ENCODE peak calls at places on chromosomes 1 and 21, in seven cellular contexts. K is M059J; L is NCI-H1092; C is activated CD8-positive, alpha-beta memory T cell treated with anti-CD3 and anti-CD28 coated beads for 1 hour; V is naive thymus-derived CD8-positive, alpha-beta T cell; X is posterior vena cava; U is posterior cingulate gyrus. I is an unnamed sample.

GRCh38 chr1:33866286-33866685 is 2.4 kb downstream of the HMGB4 start:
- DNase-seq in K (peak), L (no peak), C (no peak), V (no peak), X (no peak), U (no peak), I (no peak)

GRCh38 chr1:75724472-75725022 is at the start of gene ACADM:
- DNase-seq in K (peak), L (peak), C (peak), V (peak), X (peak), U (peak), I (peak)

GRCh38 chr21:19256934-19257660 is 853.5 kb upstream of the TMPRSS15 start:
- DNase-seq in K (no peak), L (no peak), C (no peak), V (no peak), X (no peak), U (no peak), I (no peak)

GRCh38 chr1:9153152-9153551 is 24.2 kb upstream of the GPR157 start:
- DNase-seq in K (no peak), L (no peak), C (no peak), V (no peak), X (no peak), U (no peak), I (no peak)

GRCh38 chr21:45592208-45592619 is 50.0 kb upstream of the SLC19A1 start:
- DNase-seq in K (no peak), L (no peak), C (peak), V (no peak), X (no peak), U (no peak), I (no peak)

GRCh38 chr1:218426343-218426657 is 81.2 kb downstream of the TGFB2 start:
- DNase-seq in K (peak), L (no peak), C (no peak), V (no peak), X (no peak), U (no peak), I (peak)

GRCh38 chr21:44925027-44925755 is 4.5 kb upstream of the ITGB2 start:
- DNase-seq in K (no peak), L (no peak), C (no peak), V (no peak), X (no peak), U (no peak), I (no peak)

GRCh38 chr1:160068231-160068630 is 1.7 kb downstream of the KCNJ10 start:
- DNase-seq in K (no peak), L (no peak), C (no peak), V (no peak), X (no peak), U (peak), I (no peak)

GRCh38 chr1:162023547-162024501 is at the start of gene OLFML2B:
- DNase-seq in K (peak), L (no peak), C (no peak), V (peak), X (peak), U (no peak), I (peak)

GRCh38 chr1:100799548-100799947 is 80.0 kb downstream of the VCAM1 start:
- DNase-seq in K (no peak), L (no peak), C (no peak), V (no peak), X (no peak), U (no peak), I (no peak)